ENCODE peak calls at places on chromosomes 5 and 9, in ten cellular contexts. One of them, this sample, is unnamed.

GRCh38 chr5:178249191-178249989 is 16.8 kb upstream of the PHYKPL start:
- DNase-seq in OCI-LY7: no peak
- DNase-seq in sigmoid colon: no peak
- DNase-seq in cardiac muscle cell: no peak
- DNase-seq in hepatocyte: no peak
- DNase-seq in fibroblast of lung: peak; percentile 73
- DNase-seq in left lung: no peak
- DNase-seq in IMR-90: peak; percentile 48
- DNase-seq in upper lobe of right lung: no peak
- DNase-seq in A549: no peak
- DNase-seq in this sample: no peak

GRCh38 chr5:153893809-153894208 is 144.9 kb downstream of the FAM114A2 start:
- DNase-seq in upper lobe of right lung: no peak
- DNase-seq in sigmoid colon: no peak
- DNase-seq in cardiac muscle cell: no peak
- DNase-seq in A549: no peak
- DNase-seq in hepatocyte: peak; percentile 10
- DNase-seq in OCI-LY7: no peak
- DNase-seq in left lung: no peak
- DNase-seq in IMR-90: no peak
- DNase-seq in fibroblast of lung: no peak
- DNase-seq in this sample: no peak

GRCh38 chr5:156329197-156329611 is 2.2 kb downstream of the SGCD start:
- DNase-seq in fibroblast of lung: no peak
- DNase-seq in hepatocyte: no peak
- DNase-seq in OCI-LY7: no peak
- DNase-seq in A549: no peak
- DNase-seq in IMR-90: no peak
- DNase-seq in upper lobe of right lung: no peak
- DNase-seq in sigmoid colon: no peak
- DNase-seq in left lung: no peak
- DNase-seq in cardiac muscle cell: no peak
- DNase-seq in this sample: no peak

GRCh38 chr9:33466565-33467495 is 6.9 kb downstream of the NOL6 start:
- DNase-seq in A549: peak; percentile 55
- DNase-seq in hepatocyte: peak; percentile 79
- DNase-seq in upper lobe of right lung: peak; percentile 87
- DNase-seq in left lung: peak; percentile 56
- DNase-seq in fibroblast of lung: peak; percentile 36
- DNase-seq in OCI-LY7: peak; percentile 60
- DNase-seq in cardiac muscle cell: peak; percentile 73
- DNase-seq in IMR-90: peak; percentile 24
- DNase-seq in sigmoid colon: peak; percentile 76
- DNase-seq in this sample: peak; percentile 84

GRCh38 chr5:180618830-180619562 is 27.7 kb upstream of the SCGB3A1 start:
- DNase-seq in A549: peak; percentile 83
- DNase-seq in IMR-90: peak; percentile 47
- DNase-seq in hepatocyte: peak; percentile 71
- DNase-seq in OCI-LY7: no peak
- DNase-seq in cardiac muscle cell: peak; percentile 73
- DNase-seq in upper lobe of right lung: no peak
- DNase-seq in sigmoid colon: no peak
- DNase-seq in fibroblast of lung: peak; percentile 46
- DNase-seq in left lung: no peak
- DNase-seq in this sample: no peak

GRCh38 chr5:168366124-168366523 is 74.7 kb downstream of the WWC1 start:
- DNase-seq in OCI-LY7: no peak
- DNase-seq in left lung: no peak
- DNase-seq in fibroblast of lung: peak; percentile 71
- DNase-seq in A549: peak; percentile 44
- DNase-seq in sigmoid colon: no peak
- DNase-seq in upper lobe of right lung: no peak
- DNase-seq in cardiac muscle cell: no peak
- DNase-seq in hepatocyte: no peak
- DNase-seq in IMR-90: peak; percentile 95
- DNase-seq in this sample: no peak

GRCh38 chr5:113376640-113377039 is 58.1 kb downstream of the TSSK1B start:
- DNase-seq in upper lobe of right lung: no peak
- DNase-seq in fibroblast of lung: no peak
- DNase-seq in cardiac muscle cell: no peak
- DNase-seq in OCI-LY7: no peak
- DNase-seq in hepatocyte: no peak
- DNase-seq in sigmoid colon: no peak
- DNase-seq in IMR-90: no peak
- DNase-seq in A549: no peak
- DNase-seq in left lung: no peak
- DNase-seq in this sample: no peak

GRCh38 chr9:25449503-25449902 is 228.7 kb downstream of the TUSC1 start:
- DNase-seq in fibroblast of lung: no peak
- DNase-seq in hepatocyte: no peak
- DNase-seq in upper lobe of right lung: no peak
- DNase-seq in left lung: no peak
- DNase-seq in A549: no peak
- DNase-seq in sigmoid colon: no peak
- DNase-seq in IMR-90: no peak
- DNase-seq in cardiac muscle cell: no peak
- DNase-seq in OCI-LY7: no peak
- DNase-seq in this sample: no peak

GRCh38 chr5:107668933-107669542 is 1.7 kb downstream of the EFNA5 start:
- DNase-seq in IMR-90: no peak
- DNase-seq in upper lobe of right lung: no peak
- DNase-seq in cardiac muscle cell: peak; percentile 14
- DNase-seq in sigmoid colon: no peak
- DNase-seq in hepatocyte: peak; percentile 26
- DNase-seq in A549: peak; percentile 48
- DNase-seq in left lung: no peak
- DNase-seq in fibroblast of lung: peak; percentile 13
- DNase-seq in OCI-LY7: no peak
- DNase-seq in this sample: no peak

GRCh38 chr9:99019523-99020331 is 76.0 kb downstream of the COL15A1 start:
- DNase-seq in hepatocyte: peak; percentile 64
- DNase-seq in OCI-LY7: no peak
- DNase-seq in fibroblast of lung: peak; percentile 98
- DNase-seq in cardiac muscle cell: no peak
- DNase-seq in sigmoid colon: no peak
- DNase-seq in left lung: no peak
- DNase-seq in IMR-90: peak; percentile 99
- DNase-seq in upper lobe of right lung: no peak
- DNase-seq in A549: peak; percentile 62
- DNase-seq in this sample: no peak

GRCh38 chr5:10762178-10762775 is 1.2 kb upstream of the DAP start:
- DNase-seq in IMR-90: no peak
- DNase-seq in hepatocyte: peak; percentile 28
- DNase-seq in fibroblast of lung: no peak
- DNase-seq in left lung: peak; percentile 78
- DNase-seq in upper lobe of right lung: peak; percentile 73
- DNase-seq in sigmoid colon: peak; percentile 78
- DNase-seq in OCI-LY7: no peak
- DNase-seq in cardiac muscle cell: peak; percentile 63
- DNase-seq in A549: no peak
- DNase-seq in this sample: peak; percentile 49

GRCh38 chr5:149550608-149551226 is 522 bp downstream of the CSNK1A1 start:
- DNase-seq in sigmoid colon: peak; percentile 77
- DNase-seq in IMR-90: no peak
- DNase-seq in OCI-LY7: peak; percentile 43
- DNase-seq in fibroblast of lung: no peak
- DNase-seq in left lung: peak; percentile 40
- DNase-seq in A549: no peak
- DNase-seq in cardiac muscle cell: peak; percentile 21
- DNase-seq in upper lobe of right lung: no peak
- DNase-seq in hepatocyte: peak; percentile 28
- DNase-seq in this sample: no peak

GRCh38 chr9:111815200-111816070 is 20.7 kb upstream of the SHOC1 start:
- DNase-seq in fibroblast of lung: peak; percentile 32
- DNase-seq in OCI-LY7: no peak
- DNase-seq in hepatocyte: no peak
- DNase-seq in IMR-90: no peak
- DNase-seq in sigmoid colon: no peak
- DNase-seq in A549: no peak
- DNase-seq in cardiac muscle cell: no peak
- DNase-seq in left lung: no peak
- DNase-seq in upper lobe of right lung: no peak
- DNase-seq in this sample: no peak

GRCh38 chr9:89153618-89154017 is 25.0 kb downstream of the SHC3 start:
- DNase-seq in cardiac muscle cell: no peak
- DNase-seq in left lung: no peak
- DNase-seq in IMR-90: peak; percentile 94
- DNase-seq in sigmoid colon: no peak
- DNase-seq in OCI-LY7: no peak
- DNase-seq in A549: peak; percentile 31
- DNase-seq in fibroblast of lung: peak; percentile 64
- DNase-seq in hepatocyte: no peak
- DNase-seq in upper lobe of right lung: no peak
- DNase-seq in this sample: no peak

GRCh38 chr9:128818099-128818838 is at the start of gene ENDOG:
- DNase-seq in cardiac muscle cell: peak; percentile 99
- DNase-seq in left lung: peak; percentile 97
- DNase-seq in A549: peak; percentile 98
- DNase-seq in fibroblast of lung: peak; percentile 96
- DNase-seq in upper lobe of right lung: peak; percentile 98
- DNase-seq in IMR-90: peak; percentile 93
- DNase-seq in sigmoid colon: peak; percentile 99
- DNase-seq in OCI-LY7: peak; percentile 98
- DNase-seq in hepatocyte: peak; percentile 99
- DNase-seq in this sample: peak; percentile 97
- TF ChIP-seq CTCF in cardiac muscle cell: peak; percentile 98
- TF ChIP-seq CTCF in left lung: peak; percentile 97
- TF ChIP-seq CTCF in A549: peak; percentile 72
- TF ChIP-seq CTCF in fibroblast of lung: peak; percentile 95
- TF ChIP-seq CTCF in upper lobe of right lung: peak; percentile 97
- TF ChIP-seq CTCF in IMR-90: peak; percentile 99
- TF ChIP-seq CTCF in sigmoid colon: peak; percentile 94
- TF ChIP-seq CTCF in OCI-LY7: peak; percentile 87
- TF ChIP-seq CTCF in hepatocyte: peak; percentile 93
- TF ChIP-seq CTCF in this sample: peak; percentile 97

GRCh38 chr5:133760532-133760931 is 148.2 kb upstream of the FSTL4 start:
- DNase-seq in IMR-90: no peak
- DNase-seq in cardiac muscle cell: no peak
- DNase-seq in fibroblast of lung: no peak
- DNase-seq in sigmoid colon: no peak
- DNase-seq in A549: no peak
- DNase-seq in OCI-LY7: no peak
- DNase-seq in hepatocyte: no peak
- DNase-seq in left lung: no peak
- DNase-seq in upper lobe of right lung: no peak
- DNase-seq in this sample: no peak

GRCh38 chr5:133761606-133762005 is 149.3 kb upstream of the FSTL4 start:
- DNase-seq in A549: no peak
- DNase-seq in fibroblast of lung: no peak
- DNase-seq in upper lobe of right lung: no peak
- DNase-seq in OCI-LY7: no peak
- DNase-seq in hepatocyte: no peak
- DNase-seq in IMR-90: no peak
- DNase-seq in left lung: no peak
- DNase-seq in cardiac muscle cell: no peak
- DNase-seq in sigmoid colon: no peak
- DNase-seq in this sample: no peak

GRCh38 chr5:133758641-133759040 is 146.3 kb upstream of the FSTL4 start:
- DNase-seq in upper lobe of right lung: no peak
- DNase-seq in hepatocyte: no peak
- DNase-seq in cardiac muscle cell: no peak
- DNase-seq in fibroblast of lung: no peak
- DNase-seq in left lung: no peak
- DNase-seq in OCI-LY7: no peak
- DNase-seq in A549: no peak
- DNase-seq in sigmoid colon: no peak
- DNase-seq in IMR-90: no peak
- DNase-seq in this sample: no peak

DNA sequence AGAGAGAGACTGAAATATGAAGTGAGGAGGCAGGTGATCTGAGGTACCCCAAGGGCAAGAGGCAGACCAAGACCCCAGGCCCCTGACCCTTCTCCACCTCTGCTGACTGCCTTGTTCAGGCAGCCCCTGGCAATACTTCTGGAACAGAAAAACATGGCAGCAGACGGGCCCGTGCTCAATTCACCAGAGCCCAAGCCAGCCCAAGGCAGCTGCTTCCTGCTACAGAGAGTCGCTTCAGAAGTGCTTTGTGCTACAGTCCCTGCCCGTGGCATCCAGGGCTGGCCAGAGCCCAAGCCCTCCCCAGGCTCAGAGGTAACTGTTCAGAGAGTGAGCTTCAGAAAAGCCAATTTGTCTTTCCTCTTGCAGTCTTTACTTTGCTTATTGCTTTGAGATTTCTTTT is 151.4 kb upstream of the FSTL4 start:
- DNase-seq in upper lobe of right lung: no peak
- DNase-seq in IMR-90: no peak
- DNase-seq in OCI-LY7: no peak
- DNase-seq in A549: no peak
- DNase-seq in hepatocyte: no peak
- DNase-seq in cardiac muscle cell: no peak
- DNase-seq in fibroblast of lung: no peak
- DNase-seq in left lung: no peak
- DNase-seq in sigmoid colon: no peak
- DNase-seq in this sample: no peak
- H3K4me1 ChIP-seq in upper lobe of right lung: no peaks in the 10 kb centered on the region
- H3K4me1 ChIP-seq in IMR-90: no peaks in the 10 kb centered on the region
- H3K4me1 ChIP-seq in OCI-LY7: no peaks in the 10 kb centered on the region
- H3K4me1 ChIP-seq in A549: no peaks in the 10 kb centered on the region
- H3K4me1 ChIP-seq in hepatocyte: no peaks in the 10 kb centered on the region
- H3K4me1 ChIP-seq in cardiac muscle cell: no peaks in the 10 kb centered on the region
- H3K4me1 ChIP-seq in fibroblast of lung: no peaks in the 10 kb centered on the region
- H3K4me1 ChIP-seq in left lung: no peaks in the 10 kb centered on the region
- H3K4me1 ChIP-seq in sigmoid colon: no peaks in the 10 kb centered on the region
- H3K4me1 ChIP-seq in this sample: no peaks in the 10 kb centered on the region

GRCh38 chr5:87169300-87169991 is 98.2 kb upstream of the RASA1 start:
- DNase-seq in sigmoid colon: no peak
- DNase-seq in OCI-LY7: no peak
- DNase-seq in cardiac muscle cell: no peak
- DNase-seq in fibroblast of lung: no peak
- DNase-seq in A549: no peak
- DNase-seq in hepatocyte: no peak
- DNase-seq in left lung: no peak
- DNase-seq in upper lobe of right lung: no peak
- DNase-seq in IMR-90: peak; percentile 41
- DNase-seq in this sample: no peak

DNA sequence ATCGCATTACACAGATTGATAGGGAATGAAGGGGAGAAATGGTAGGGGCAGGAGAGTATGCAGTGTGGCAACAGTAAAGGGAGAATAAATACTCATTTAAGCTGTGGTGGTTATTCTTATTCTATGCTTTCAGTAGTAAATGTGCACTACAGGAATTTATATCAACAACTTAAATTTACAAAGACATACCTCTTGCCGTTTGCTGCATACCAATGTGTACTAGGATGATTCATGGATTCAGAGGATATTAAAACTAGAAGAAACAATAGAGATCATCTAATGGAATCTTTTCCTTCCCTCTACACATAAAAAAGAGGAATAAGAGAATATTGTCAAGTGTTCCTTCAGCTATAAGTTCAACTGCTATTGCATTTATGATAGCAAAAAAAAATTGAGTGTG is 103.3 kb upstream of the RASA1 start:
- DNase-seq in left lung: no peak
- DNase-seq in OCI-LY7: no peak
- DNase-seq in upper lobe of right lung: no peak
- DNase-seq in sigmoid colon: no peak
- DNase-seq in IMR-90: peak; percentile 29
- DNase-seq in hepatocyte: no peak
- DNase-seq in fibroblast of lung: no peak
- DNase-seq in A549: no peak
- DNase-seq in cardiac muscle cell: no peak
- DNase-seq in this sample: no peak
- H3K4me3 ChIP-seq in left lung: no peak overlapping the region
- H3K4me3 ChIP-seq in OCI-LY7: no peak overlapping the region
- H3K4me3 ChIP-seq in upper lobe of right lung: no peak overlapping the region
- H3K4me3 ChIP-seq in sigmoid colon: no peak overlapping the region
- H3K4me3 ChIP-seq in IMR-90: no peak overlapping the region
- H3K4me3 ChIP-seq in hepatocyte: no peak overlapping the region
- H3K4me3 ChIP-seq in fibroblast of lung: no peak overlapping the region
- H3K4me3 ChIP-seq in A549: no peak overlapping the region
- H3K4me3 ChIP-seq in cardiac muscle cell: no peak overlapping the region
- H3K4me3 ChIP-seq in this sample: no peak overlapping the region

GRCh38 chr5:142215915-142216681 is 107.5 kb downstream of the NDFIP1 start:
- DNase-seq in IMR-90: peak; percentile 98
- DNase-seq in A549: peak; percentile 65
- DNase-seq in OCI-LY7: no peak
- DNase-seq in upper lobe of right lung: peak; percentile 70
- DNase-seq in sigmoid colon: peak; percentile 92
- DNase-seq in hepatocyte: peak; percentile 78
- DNase-seq in left lung: peak; percentile 76
- DNase-seq in fibroblast of lung: peak; percentile 98
- DNase-seq in cardiac muscle cell: no peak
- DNase-seq in this sample: peak; percentile 51
- TF ChIP-seq CTCF in IMR-90: no peak
- TF ChIP-seq CTCF in A549: no peak
- TF ChIP-seq CTCF in OCI-LY7: no peak
- TF ChIP-seq CTCF in upper lobe of right lung: no peak
- TF ChIP-seq CTCF in sigmoid colon: no peak
- TF ChIP-seq CTCF in hepatocyte: no peak
- TF ChIP-seq CTCF in left lung: no peak
- TF ChIP-seq CTCF in fibroblast of lung: no peak
- TF ChIP-seq CTCF in cardiac muscle cell: no peak
- TF ChIP-seq CTCF in this sample: no peak